ENCODE peak calls at places on chromosomes 7 and 10, in four cellular contexts. Z is spleen, T is AG04450, D is mucosa of descending colon. R is an unnamed sample.

GRCh38 chr7:112163021-112163310 is 43.2 kb downstream of the DOCK4 start:
- DNase-seq in Z (no peak), T (no peak), D (no peak), R (no peak)

GRCh38 chr10:62166331-62167154 is 102.1 kb downstream of the RTKN2 start:
- DNase-seq in Z (no peak), T (peak; percentile 43), D (no peak), R (peak; percentile 75)

GRCh38 chr7:96973986-96974385 is 31.4 kb upstream of the DLX6 start:
- DNase-seq in Z (no peak), T (no peak), D (no peak), R (no peak)

GRCh38 chr7:105769951-105770628 is 106.3 kb downstream of the ATXN7L1 start:
- DNase-seq in Z (peak; percentile 35), T (no peak), D (no peak), R (no peak)

GRCh38 chr10:90451283-90451682 is 406.6 kb downstream of the HTR7 start:
- DNase-seq in Z (no peak), T (no peak), D (no peak), R (no peak)

GRCh38 chr7:142461437-142461836 is 203.6 kb upstream of the PRSS58 start:
- DNase-seq in Z (no peak), T (peak; percentile 76), D (no peak), R (peak; percentile 68)

GRCh38 chr7:6440381-6440780 is 7.4 kb downstream of the DAGLB start:
- DNase-seq in Z (no peak), T (no peak), D (no peak), R (no peak)

GRCh38 chr7:69652947-69653701 is 54.8 kb downstream of the AUTS2 start:
- DNase-seq in Z (no peak), T (no peak), D (no peak), R (no peak)

GRCh38 chr10:62528441-62528840 is 154.3 kb downstream of the ZNF365 start:
- DNase-seq in Z (no peak), T (no peak), D (no peak), R (no peak)

GRCh38 chr10:33334839-33335549 is 527 bp upstream of the NRP1 start:
- DNase-seq in Z (peak; percentile 84), T (peak; percentile 74), D (peak; percentile 80), R (peak; percentile 91)

GRCh38 chr7:93461350-93461749 is 113.2 kb downstream of the CALCR start:
- DNase-seq in Z (no peak), T (no peak), D (no peak), R (no peak)

GRCh38 chr7:34430456-34430855 is 227.6 kb upstream of the NPSR1 start:
- DNase-seq in Z (no peak), T (no peak), D (no peak), R (peak; percentile 8)

GRCh38 chr7:152672626-152673025 is 3.3 kb downstream of the XRCC2 start:
- DNase-seq in Z (no peak), T (no peak), D (no peak), R (no peak)

GRCh38 chr10:96622330-96622729 is 35.5 kb upstream of the TM9SF3 start:
- DNase-seq in Z (no peak), T (no peak), D (no peak), R (no peak)

GRCh38 chr10:68832596-68832995 is 5.3 kb downstream of the STOX1 start:
- DNase-seq in Z (no peak), T (no peak), D (no peak), R (no peak)

GRCh38 chr7:47032171-47032915 is 549.6 kb downstream of the TNS3 start:
- DNase-seq in Z (no peak), T (no peak), D (no peak), R (no peak)

GRCh38 chr7:36161996-36162395 is 8.9 kb downstream of the EEPD1 start:
- DNase-seq in Z (no peak), T (no peak), D (no peak), R (no peak)

GRCh38 chr7:89133819-89134218 is 338.3 kb upstream of the TEX47 start:
- DNase-seq in Z (no peak), T (no peak), D (no peak), R (no peak)

GRCh38 chr10:78911533-78912340 is 157.0 kb upstream of the ZMIZ1 start:
- DNase-seq in Z (peak; percentile 66), T (no peak), D (no peak), R (no peak)

GRCh38 chr10:1244493-1244892 is 188.3 kb downstream of the WDR37 start:
- DNase-seq in Z (no peak), T (no peak), D (no peak), R (no peak)

GRCh38 chr10:120969219-120969645 is 118.1 kb downstream of the WDR11 start:
- DNase-seq in Z (no peak), T (no peak), D (no peak), R (no peak)

GRCh38 chr7:20328027-20328426 is 2.7 kb upstream of the ITGB8 start:
- DNase-seq in Z (no peak), T (no peak), D (no peak), R (no peak)

GRCh38 chr7:20330797-20331230 is at the start of gene ITGB8:
- DNase-seq in Z (peak; percentile 82), T (no peak), D (peak; percentile 74), R (no peak)

GRCh38 chr7:20328692-20329091 is 2.0 kb upstream of the ITGB8 start:
- DNase-seq in Z (no peak), T (no peak), D (no peak), R (no peak)

GRCh38 chr7:20330176-20330796 is 414 bp upstream of the ITGB8 start:
- DNase-seq in Z (peak; percentile 88), T (peak; percentile 84), D (peak; percentile 85), R (peak; percentile 71)

GRCh38 chr7:20329389-20330175 is 1.1 kb upstream of the ITGB8 start:
- DNase-seq in Z (peak; percentile 74), T (no peak), D (peak; percentile 73), R (no peak)
- TF ChIP-seq CTCF in Z (no peak), T (peak; percentile 45), D (no peak), R (peak; percentile 35)

GRCh38 chr10:97850446-97850845 is 803 bp downstream of the GOLGA7B start:
- DNase-seq in Z (no peak), T (no peak), D (no peak), R (no peak)

GRCh38 chr10:97854735-97855134 is 5.1 kb downstream of the GOLGA7B start:
- DNase-seq in Z (no peak), T (no peak), D (no peak), R (no peak)

GRCh38 chr10:97851341-97852001 is 1.8 kb downstream of the GOLGA7B start:
- DNase-seq in Z (peak; percentile 52), T (no peak), D (no peak), R (no peak)

GRCh38 chr10:97852277-97852676 is 2.6 kb downstream of the GOLGA7B start:
- DNase-seq in Z (peak; percentile 23), T (no peak), D (no peak), R (no peak)

DNA sequence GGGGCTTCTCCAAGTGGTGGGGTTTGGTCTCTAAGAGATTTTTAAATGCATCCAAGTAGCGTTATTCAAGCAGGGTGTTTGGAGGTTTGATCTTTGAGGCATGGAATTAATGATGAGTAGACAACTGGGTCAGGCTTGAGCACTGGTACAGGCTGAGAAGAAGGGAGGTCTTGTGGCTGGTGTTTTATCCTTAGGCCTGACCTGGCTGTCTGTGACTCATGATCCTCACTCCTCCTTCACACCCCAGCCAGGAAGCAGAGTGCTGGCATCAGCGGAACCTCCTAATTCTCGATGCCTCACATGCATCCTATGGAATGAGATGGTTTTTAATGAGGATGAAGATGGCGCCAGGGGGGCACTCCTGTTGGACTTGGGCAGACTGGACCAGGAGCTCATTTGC is 3.4 kb downstream of the GOLGA7B start:
- DNase-seq in Z (no peak), T (no peak), D (no peak), R (no peak)
- TF ChIP-seq CTCF in Z (no peak), T (no peak), D (no peak), R (no peak)

GRCh38 chr10:101353692-101354583 is at the start of gene BTRC:
- DNase-seq in Z (peak; percentile 98), T (peak; percentile 99), D (peak; percentile 95), R (peak; percentile 97)

GRCh38 chr10:101355307-101355706 is 1.3 kb downstream of the BTRC start:
- DNase-seq in Z (no peak), T (no peak), D (no peak), R (no peak)

GRCh38 chr10:101356132-101356531 is 2.2 kb downstream of the BTRC start:
- DNase-seq in Z (no peak), T (no peak), D (no peak), R (no peak)

GRCh38 chr10:101351477-101351876 is 2.5 kb upstream of the BTRC start:
- DNase-seq in Z (no peak), T (no peak), D (no peak), R (no peak)

DNA sequence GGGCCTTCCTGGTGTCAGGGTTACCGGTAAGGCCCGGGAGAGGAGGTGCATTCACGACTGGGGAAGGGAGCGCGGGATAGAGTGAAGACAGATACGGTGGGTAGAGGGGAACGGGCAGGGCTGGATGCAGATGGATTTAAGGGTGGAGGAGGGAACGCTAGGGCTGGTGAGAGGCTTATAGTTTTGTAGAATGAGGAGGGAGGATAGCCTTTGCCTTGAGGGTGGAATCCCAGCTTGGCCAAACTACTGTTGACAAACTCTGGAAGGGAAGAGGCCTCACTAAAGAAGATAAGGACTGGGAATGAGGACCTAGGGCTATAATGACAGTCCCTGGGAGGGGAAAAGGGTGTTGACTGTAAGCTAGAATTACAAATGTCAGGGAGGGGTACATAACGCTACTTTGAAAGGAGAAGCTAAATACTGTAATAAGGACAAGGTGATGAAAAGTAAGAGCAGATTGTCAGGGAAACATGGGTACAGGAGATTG is 662 bp downstream of the BTRC start:
- DNase-seq in Z (no peak), T (no peak), D (no peak), R (no peak)
- TF ChIP-seq CTCF in Z (no peak), T (no peak), D (no peak), R (no peak)

GRCh38 chr10:21021843-21022594 is 124.9 kb upstream of the NEBL start:
- DNase-seq in Z (no peak), T (no peak), D (no peak), R (no peak)
- TF ChIP-seq CTCF in Z (no peak), T (no peak), D (no peak), R (no peak)

GRCh38 chr7:86818903-86819302 is 175.2 kb downstream of the GRM3 start:
- DNase-seq in Z (no peak), T (no peak), D (no peak), R (no peak)

GRCh38 chr7:86815556-86815955 is 171.8 kb downstream of the GRM3 start:
- DNase-seq in Z (no peak), T (no peak), D (no peak), R (no peak)

GRCh38 chr7:86814980-86815379 is 171.3 kb downstream of the GRM3 start:
- DNase-seq in Z (no peak), T (no peak), D (no peak), R (no peak)
- TF ChIP-seq CTCF in Z (no peak), T (peak; percentile 28), D (no peak), R (no peak)

GRCh38 chr7:135232720-135233119 is 918 bp upstream of the STRA8 start:
- DNase-seq in Z (no peak), T (no peak), D (no peak), R (no peak)
- TF ChIP-seq CTCF in Z (no peak), T (peak; percentile 6), D (no peak), R (peak; percentile 18)

DNA sequence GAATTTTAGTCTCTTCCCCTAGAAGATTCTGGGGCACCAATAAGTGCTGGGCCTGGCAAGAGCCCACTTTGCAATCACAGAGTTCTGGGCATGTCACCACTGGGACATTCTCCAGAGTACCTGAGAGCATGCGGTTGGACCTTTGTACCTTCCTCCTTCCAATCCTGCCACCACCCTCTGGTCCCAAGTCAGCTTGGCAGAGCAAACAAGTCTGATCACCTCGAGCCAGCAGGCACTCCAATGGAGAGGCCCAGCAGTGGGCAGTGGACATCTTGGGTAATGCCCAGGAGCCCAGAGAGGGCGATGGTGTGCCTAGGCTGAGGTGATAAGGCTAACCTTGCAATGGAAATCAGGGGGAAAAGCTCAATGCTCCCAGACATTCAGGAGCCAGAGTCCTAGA is 43.4 kb downstream of the SH3PXD2A start:
- DNase-seq in Z (peak; percentile 61), T (no peak), D (peak; percentile 80), R (no peak)
- TF ChIP-seq CTCF in Z (no peak), T (no peak), D (no peak), R (no peak)